ENCODE peak calls at places on chromosomes 7 and 10, in six cellular contexts. R is activated CD8-positive, alpha-beta T cell treated with anti-CD3 and anti-CD28 coated beads for 36 hours; D is glutamatergic neuron; J is HFF-Myc; Z is PC-3; V is endothelial cell. T is an unnamed sample.

GRCh38 chr10:3704565-3705360 is 80.2 kb downstream of the KLF6 start:
- DNase-seq in R (no peak), D (no peak), Z (no peak), J (no peak), V (no peak), T (no peak)

GRCh38 chr7:157150825-157151412 is 12.2 kb downstream of the UBE3C start:
- DNase-seq in V (peak; percentile 26), D (peak; percentile 66), R (no peak), Z (no peak), J (no peak), T (peak; percentile 15)

GRCh38 chr10:50855015-50855414 is 30.4 kb downstream of the A1CF start:
- DNase-seq in J (no peak), R (no peak), D (no peak), V (no peak), Z (no peak), T (no peak)

GRCh38 chr7:127865466-127865865 is 165.8 kb downstream of the LRRC4 start:
- DNase-seq in Z (peak; percentile 7), R (no peak), D (no peak), V (no peak), J (peak; percentile 15), T (peak; percentile 62)

GRCh38 chr7:142496545-142496991 is 238.7 kb upstream of the PRSS58 start:
- DNase-seq in D (no peak), R (peak; percentile 37), V (no peak), J (peak; percentile 20), Z (peak; percentile 73), T (no peak)

GRCh38 chr10:133203652-133204195 is 26.3 kb upstream of the UTF1 start:
- DNase-seq in D (no peak), V (no peak), R (no peak), J (no peak), Z (no peak), T (no peak)

GRCh38 chr10:129496995-129497394 is 30.0 kb downstream of the MGMT start:
- DNase-seq in Z (no peak), R (no peak), D (no peak), V (no peak), J (no peak), T (no peak)

GRCh38 chr7:135645296-135645904 is 16.9 kb upstream of the STMP1 start:
- DNase-seq in V (no peak), R (peak; percentile 24), Z (peak; percentile 63), J (no peak), D (no peak), T (no peak)

GRCh38 chr10:112475565-112476233 is 28.7 kb downstream of the VTI1A start:
- DNase-seq in Z (peak; percentile 40), V (no peak), R (no peak), D (no peak), J (no peak), T (no peak)

GRCh38 chr10:121593267-121593666 is 5.0 kb downstream of the FGFR2 start:
- DNase-seq in Z (no peak), D (no peak), J (no peak), V (no peak), R (no peak), T (no peak)

GRCh38 chr7:114695182-114695581 is 226.7 kb upstream of the MDFIC start:
- DNase-seq in D (no peak), Z (no peak), V (no peak), J (no peak), R (no peak), T (no peak)

GRCh38 chr7:24752073-24752800 is 5.0 kb downstream of the GSDME start:
- DNase-seq in D (no peak), V (no peak), Z (no peak), R (no peak), J (no peak), T (no peak)

GRCh38 chr7:130486114-130486962 is 5.5 kb upstream of the MEST start:
- DNase-seq in D (peak; percentile 87), Z (peak; percentile 85), R (peak; percentile 70), V (peak; percentile 83), J (no peak), T (no peak)

GRCh38 chr10:12055722-12056121 is 13.0 kb upstream of the DHTKD1 start:
- DNase-seq in J (no peak), D (no peak), Z (no peak), V (no peak), R (no peak), T (no peak)

GRCh38 chr7:28573751-28574295 is 161.5 kb downstream of the CREB5 start:
- DNase-seq in R (no peak), V (no peak), Z (peak; percentile 41), D (no peak), J (no peak), T (no peak)

GRCh38 chr10:33617381-33617780 is 282.9 kb upstream of the NRP1 start:
- DNase-seq in J (no peak), Z (no peak), R (no peak), D (no peak), V (no peak), T (no peak)

GRCh38 chr10:52353960-52354394 is 39.9 kb downstream of the DKK1 start:
- DNase-seq in R (no peak), D (no peak), V (no peak), J (no peak), Z (peak; percentile 49), T (peak; percentile 82)

GRCh38 chr7:142880886-142881505 is 4.5 kb downstream of the TRPV6 start:
- DNase-seq in Z (peak; percentile 68), J (no peak), D (no peak), V (peak; percentile 58), R (peak; percentile 67), T (no peak)

GRCh38 chr10:50604049-50604640 is 19.6 kb downstream of the SGMS1 start:
- DNase-seq in D (no peak), V (no peak), R (no peak), Z (peak; percentile 64), J (no peak), T (no peak)

GRCh38 chr7:38542156-38542555 is 89.0 kb downstream of the AMPH start:
- DNase-seq in R (no peak), Z (no peak), D (no peak), V (no peak), J (peak; percentile 49), T (peak; percentile 39)

GRCh38 chr7:78179211-78179610 is 380.6 kb downstream of the PHTF2 start:
- DNase-seq in V (no peak), Z (no peak), R (no peak), J (no peak), D (no peak), T (no peak)

GRCh38 chr10:7922707-7923106 is 104.4 kb downstream of the TAF3 start:
- DNase-seq in V (no peak), R (no peak), Z (no peak), D (no peak), J (no peak), T (no peak)

GRCh38 chr10:5442056-5442989 is 30.0 kb downstream of the NET1 start:
- DNase-seq in Z (peak; percentile 69), J (no peak), V (peak; percentile 49), D (no peak), R (peak; percentile 25), T (no peak)

DNA sequence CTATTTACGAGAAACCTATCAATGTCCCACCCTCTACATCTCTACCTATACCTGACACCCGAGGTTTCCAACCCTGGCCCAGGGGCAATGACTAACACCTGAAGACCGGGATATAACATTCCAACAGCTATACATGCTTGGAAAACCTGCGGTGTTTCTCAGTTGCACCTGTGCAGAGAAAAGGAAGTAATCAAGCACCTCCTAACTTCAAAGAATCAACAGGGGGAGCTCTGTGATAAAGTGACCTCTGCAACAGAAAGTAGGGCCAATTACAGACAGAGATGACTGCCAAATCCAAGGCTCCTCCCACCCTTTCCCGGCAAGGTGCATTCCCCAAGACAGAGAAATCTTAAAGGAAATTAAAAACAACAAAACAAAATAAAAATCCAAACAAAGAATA is 41.3 kb downstream of the CCDC6 start:
- DNase-seq in Z (peak; percentile 90), D (no peak), R (no peak), J (no peak), V (no peak), T (no peak)
- TF ChIP-seq CTCF in Z (peak; percentile 93), D (no peak), R (peak; percentile 49), J (peak; percentile 21), V (no peak), T (no peak)

GRCh38 chr7:84906889-84907288 is 280.0 kb downstream of the SEMA3D start:
- DNase-seq in D (no peak), Z (no peak), J (no peak), V (no peak), R (no peak), T (no peak)
- TF ChIP-seq CTCF in D (no peak), Z (no peak), J (no peak), V (no peak), R (no peak), T (no peak)

DNA sequence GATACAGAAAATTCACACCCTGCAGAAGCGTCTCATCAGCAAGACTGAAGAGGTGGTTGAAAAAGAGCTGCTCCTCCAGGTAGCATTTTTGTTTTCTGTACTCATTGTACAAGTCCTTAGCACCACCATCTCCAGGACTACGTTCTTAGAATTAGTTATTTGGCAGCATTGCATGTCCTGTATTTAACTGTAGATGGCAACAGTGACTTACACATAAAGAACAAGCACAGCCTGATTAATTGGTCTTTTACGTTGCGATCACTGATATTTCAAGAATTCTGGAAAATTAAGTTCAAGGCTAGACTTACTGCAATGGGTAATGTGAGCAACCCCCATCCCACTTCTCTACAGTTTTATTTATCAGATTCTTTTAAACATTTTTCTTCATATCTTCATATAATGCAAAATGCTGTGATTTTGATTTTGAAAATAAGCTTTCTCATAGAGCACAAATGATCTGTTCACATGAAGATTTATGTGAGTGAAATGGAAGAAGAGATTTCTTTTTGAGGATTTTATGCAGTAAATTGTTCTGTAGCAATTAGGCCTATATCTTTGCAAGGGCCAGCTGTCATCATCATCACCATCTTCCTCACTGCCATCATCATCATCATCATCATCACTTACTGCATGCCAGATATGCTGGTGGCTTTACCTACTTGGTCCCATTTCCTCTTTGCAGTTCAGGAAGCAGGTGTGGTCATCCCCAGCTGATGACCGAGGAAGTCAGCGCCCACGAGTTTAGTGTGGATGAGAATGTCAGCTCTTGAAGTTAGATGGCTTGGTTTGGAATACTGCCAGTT is 53.3 kb downstream of the CFAP58 start:
- DNase-seq in D (no peak), Z (peak; percentile 47), J (peak; percentile 14), R (no peak), V (no peak), T (peak; percentile 9)
- TF ChIP-seq CTCF in D (peak; percentile 26), Z (peak; percentile 59), J (peak; percentile 37), R (peak; percentile 50), V (no peak), T (peak; percentile 72)

GRCh38 chr10:31350891-31351290 is 31.9 kb downstream of the ZEB1 start:
- DNase-seq in J (no peak), Z (no peak), R (no peak), V (no peak), D (no peak), T (no peak)

GRCh38 chr10:31352436-31353226 is 33.6 kb downstream of the ZEB1 start:
- DNase-seq in J (no peak), R (no peak), V (no peak), Z (no peak), D (no peak), T (no peak)

GRCh38 chr10:31358688-31359330 is 39.8 kb downstream of the ZEB1 start:
- DNase-seq in D (no peak), R (no peak), V (no peak), J (no peak), Z (peak; percentile 27), T (no peak)

GRCh38 chr10:31347705-31348104 is 28.7 kb downstream of the ZEB1 start:
- DNase-seq in V (no peak), J (no peak), D (no peak), R (no peak), Z (no peak), T (no peak)

DNA sequence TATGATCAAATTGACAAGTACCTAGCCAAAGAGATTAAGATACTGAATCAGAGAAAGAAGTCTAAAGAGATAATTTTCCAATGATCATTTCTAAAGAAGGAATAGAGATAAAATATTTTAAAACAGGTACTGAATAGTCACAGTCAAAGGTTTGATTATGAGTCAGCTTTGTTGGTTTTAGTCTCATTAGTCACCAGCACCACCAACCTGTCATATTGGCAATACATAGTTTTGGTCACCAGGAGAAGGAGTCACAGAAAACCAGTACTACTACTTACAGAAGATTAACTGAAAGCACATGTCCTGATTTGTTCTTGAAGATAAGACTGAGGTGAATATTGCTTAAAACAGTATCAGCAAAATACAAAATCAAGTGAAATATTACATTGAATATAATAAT is 34.6 kb downstream of the ZEB1 start:
- DNase-seq in V (no peak), J (peak; percentile 30), D (no peak), Z (peak; percentile 88), R (peak; percentile 34), T (peak; percentile 36)
- TF ChIP-seq CTCF in V (no peak), J (peak; percentile 9), D (no peak), Z (peak; percentile 27), R (peak; percentile 31), T (peak; percentile 11)